ENCODE peak calls at places on chromosomes 1 and 21, in four cellular contexts. S is testis, J is IMR-90, Z is sigmoid colon. L is an unnamed sample.

GRCh38 chr21:42532466-42533181 is 19.0 kb downstream of the SLC37A1 start:
- DNase-seq in S (peak), J (peak), Z (peak), L (no peak)

GRCh38 chr1:35122311-35122710 is 43.1 kb downstream of the ZMYM1 start:
- DNase-seq in S (no peak), J (no peak), Z (no peak), L (no peak)

GRCh38 chr1:235642021-235642942 is 7.3 kb downstream of the GNG4 start:
- DNase-seq in S (no peak), J (peak), Z (no peak), L (no peak)

GRCh38 chr1:119712342-119713038 is 756 bp downstream of the PHGDH start:
- DNase-seq in S (peak), J (peak), Z (peak), L (peak)

GRCh38 chr1:162903246-162903645 is 42.3 kb upstream of the CCDC190 start:
- DNase-seq in S (no peak), J (no peak), Z (no peak), L (no peak)

GRCh38 chr1:247360116-247360898 is 28.6 kb upstream of the ZNF496 start:
- DNase-seq in S (peak), J (no peak), Z (no peak), L (peak)

GRCh38 chr21:36145259-36145658 is 10.4 kb downstream of the CBR3 start:
- DNase-seq in S (no peak), J (no peak), Z (no peak), L (no peak)

GRCh38 chr21:32921632-32922230 is 104.0 kb upstream of the OLIG2 start:
- DNase-seq in S (peak), J (peak), Z (no peak), L (peak)

GRCh38 chr1:38064232-38064903 is 17.8 kb upstream of the POU3F1 start:
- DNase-seq in S (no peak), J (peak), Z (no peak), L (no peak)

GRCh38 chr1:29878501-29878900 is 642.2 kb downstream of the PTPRU start:
- DNase-seq in S (no peak), J (no peak), Z (no peak), L (no peak)

GRCh38 chr21:29487154-29487553 is 188.4 kb downstream of the BACH1 start:
- DNase-seq in S (no peak), J (no peak), Z (no peak), L (no peak)

GRCh38 chr1:222441006-222441620 is 106.8 kb downstream of the HHIPL2 start:
- DNase-seq in S (peak), J (peak), Z (no peak), L (no peak)

GRCh38 chr1:36321119-36321951 is 2.1 kb downstream of the EVA1B start:
- DNase-seq in S (peak), J (peak), Z (peak), L (no peak)

GRCh38 chr21:32484706-32485380 is 72.3 kb downstream of the EVA1C start:
- DNase-seq in S (no peak), J (no peak), Z (no peak), L (no peak)

GRCh38 chr21:28771790-28772501 is 220.7 kb downstream of the LTN1 start:
- DNase-seq in S (no peak), J (peak), Z (no peak), L (no peak)

GRCh38 chr1:99457381-99458165 is 188.3 kb upstream of the PALMD start:
- DNase-seq in S (no peak), J (peak), Z (no peak), L (no peak)

GRCh38 chr21:38343691-38344090 is 86.9 kb downstream of the KCNJ15 start:
- DNase-seq in S (no peak), J (peak), Z (no peak), L (no peak)

GRCh38 chr1:162074548-162074947 is 5.1 kb downstream of the NOS1AP start:
- DNase-seq in S (no peak), J (no peak), Z (no peak), L (no peak)

GRCh38 chr1:218478336-218478735 is 133.2 kb downstream of the TGFB2 start:
- DNase-seq in S (no peak), J (peak), Z (no peak), L (no peak)

GRCh38 chr1:44810101-44810761 is 1.9 kb downstream of the BTBD19 start:
- DNase-seq in S (peak), J (no peak), Z (peak), L (no peak)

GRCh38 chr1:198520524-198521254 is 19.8 kb downstream of the ATP6V1G3 start:
- DNase-seq in S (no peak), J (no peak), Z (no peak), L (no peak)

GRCh38 chr1:78490861-78491310 is at the start of gene PTGFR:
- DNase-seq in S (peak), J (peak), Z (no peak), L (no peak)

GRCh38 chr1:245650441-245650840 is 495.7 kb downstream of the KIF26B start:
- DNase-seq in S (no peak), J (no peak), Z (no peak), L (no peak)

GRCh38 chr1:226404063-226404903 is 3.6 kb downstream of the PARP1 start:
- DNase-seq in S (no peak), J (peak), Z (no peak), L (no peak)

GRCh38 chr1:51000160-51000559 is 30.1 kb downstream of the CDKN2C start:
- DNase-seq in S (no peak), J (no peak), Z (no peak), L (no peak)

GRCh38 chr1:154115180-154115579 is 39.7 kb downstream of the NUP210L start:
- DNase-seq in S (no peak), J (no peak), Z (no peak), L (no peak)

GRCh38 chr21:14901482-14901958 is 163.3 kb downstream of the NRIP1 start:
- DNase-seq in S (no peak), J (peak), Z (no peak), L (no peak)

GRCh38 chr1:15205586-15206346 is 41.3 kb upstream of the FHAD1 start:
- DNase-seq in S (no peak), J (no peak), Z (peak), L (no peak)

GRCh38 chr1:195591917-195592672 is 1016.1 kb downstream of the KCNT2 start:
- DNase-seq in S (no peak), J (peak), Z (no peak), L (no peak)

GRCh38 chr21:35428927-35429326 is 379.8 kb upstream of the RUNX1 start:
- DNase-seq in S (no peak), J (no peak), Z (no peak), L (no peak)

GRCh38 chr1:2571348-2571747 is 15.2 kb downstream of the TNFRSF14 start:
- DNase-seq in S (no peak), J (no peak), Z (no peak), L (no peak)

GRCh38 chr1:2574350-2574749 is 12.2 kb upstream of the PRXL2B start:
- DNase-seq in S (no peak), J (peak), Z (no peak), L (no peak)

GRCh38 chr1:2580691-2581090 is 5.9 kb upstream of the PRXL2B start:
- DNase-seq in S (no peak), J (no peak), Z (no peak), L (no peak)

GRCh38 chr1:2573250-2573649 is 13.3 kb upstream of the PRXL2B start:
- DNase-seq in S (no peak), J (no peak), Z (no peak), L (no peak)

GRCh38 chr1:2575801-2576663 is 10.5 kb upstream of the PRXL2B start:
- DNase-seq in S (no peak), J (no peak), Z (no peak), L (no peak)
- TF ChIP-seq POLR2A in S (no peak), J (no peak), Z (no peak), L (no peak)

GRCh38 chr1:41015894-41016470 is 5.5 kb downstream of the SLFNL1 start:
- DNase-seq in S (no peak), J (no peak), Z (no peak), L (no peak)
- TF ChIP-seq POLR2A in S (no peak), J (no peak), Z (no peak), L (no peak)

GRCh38 chr1:1340791-1341548 is 8.2 kb downstream of the DVL1 start:
- DNase-seq in S (no peak), J (no peak), Z (no peak), L (no peak)
- TF ChIP-seq POLR2A in S (no peak), J (no peak), Z (no peak), L (no peak)

GRCh38 chr1:959730-960039 is 629 bp upstream of the NOC2L start:
- DNase-seq in S (no peak), J (no peak), Z (no peak), L (no peak)

GRCh38 chr1:960371-961131 is at the start of gene KLHL17:
- DNase-seq in S (peak), J (peak), Z (no peak), L (peak)

GRCh38 chr1:961132-961652 is 808 bp downstream of the KLHL17 start:
- DNase-seq in S (no peak), J (no peak), Z (no peak), L (peak)

GRCh38 chr1:956636-957035 is 2.4 kb downstream of the NOC2L start:
- DNase-seq in S (no peak), J (no peak), Z (no peak), L (no peak)

DNA sequence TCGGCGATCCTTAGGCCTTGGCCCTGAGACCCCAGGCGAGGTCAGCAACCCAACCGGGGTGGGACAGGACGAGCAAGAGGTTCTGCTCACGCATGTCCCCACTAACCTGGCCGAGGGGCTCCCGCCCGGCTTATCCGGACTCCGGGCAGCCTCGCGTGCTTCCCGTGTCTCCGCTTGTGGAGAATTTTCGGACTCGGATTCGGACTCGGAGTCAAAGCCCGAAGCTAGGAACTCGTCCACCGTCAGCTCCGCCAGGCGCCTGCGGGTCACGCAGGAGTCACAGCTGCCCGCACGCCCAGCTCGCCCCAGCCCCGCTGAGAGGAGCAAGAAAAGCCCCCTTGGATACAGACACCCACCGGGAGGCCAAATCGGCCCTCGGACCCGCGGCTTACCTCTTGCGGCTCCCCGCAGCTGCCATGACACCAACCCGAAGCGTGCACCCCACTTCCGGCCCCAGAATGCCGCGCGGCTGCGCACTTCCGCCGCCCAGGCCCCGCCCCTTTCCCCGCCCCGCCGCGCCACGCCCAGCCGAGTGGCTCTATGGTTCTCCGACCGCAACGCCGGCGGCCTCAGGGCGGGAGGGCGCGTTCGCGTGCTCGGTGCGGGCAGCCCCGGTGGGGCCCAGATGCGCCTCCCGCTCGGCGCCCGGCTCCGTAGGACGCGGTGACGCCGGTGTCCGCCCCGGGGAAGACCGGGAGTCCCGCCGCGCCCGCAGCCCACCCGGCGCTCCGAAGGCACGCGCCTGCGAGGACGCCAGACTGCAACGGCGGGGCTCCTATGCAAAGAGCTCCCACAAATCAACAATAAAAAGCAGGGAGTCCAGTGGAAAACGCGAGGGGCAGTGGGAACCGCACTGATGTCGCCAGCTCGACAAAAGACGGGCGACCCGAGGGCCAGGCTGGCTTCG is at the start of gene NOC2L:
- DNase-seq in S (peak), J (peak), Z (peak), L (peak)
- TF ChIP-seq POLR2A in S (no peak), J (peak), Z (no peak), L (peak)

GRCh38 chr1:156489166-156489934 is 11.2 kb downstream of the MEF2D start:
- DNase-seq in S (peak), J (peak), Z (peak), L (peak)
- TF ChIP-seq POLR2A in S (no peak), J (no peak), Z (no peak), L (no peak)

DNA sequence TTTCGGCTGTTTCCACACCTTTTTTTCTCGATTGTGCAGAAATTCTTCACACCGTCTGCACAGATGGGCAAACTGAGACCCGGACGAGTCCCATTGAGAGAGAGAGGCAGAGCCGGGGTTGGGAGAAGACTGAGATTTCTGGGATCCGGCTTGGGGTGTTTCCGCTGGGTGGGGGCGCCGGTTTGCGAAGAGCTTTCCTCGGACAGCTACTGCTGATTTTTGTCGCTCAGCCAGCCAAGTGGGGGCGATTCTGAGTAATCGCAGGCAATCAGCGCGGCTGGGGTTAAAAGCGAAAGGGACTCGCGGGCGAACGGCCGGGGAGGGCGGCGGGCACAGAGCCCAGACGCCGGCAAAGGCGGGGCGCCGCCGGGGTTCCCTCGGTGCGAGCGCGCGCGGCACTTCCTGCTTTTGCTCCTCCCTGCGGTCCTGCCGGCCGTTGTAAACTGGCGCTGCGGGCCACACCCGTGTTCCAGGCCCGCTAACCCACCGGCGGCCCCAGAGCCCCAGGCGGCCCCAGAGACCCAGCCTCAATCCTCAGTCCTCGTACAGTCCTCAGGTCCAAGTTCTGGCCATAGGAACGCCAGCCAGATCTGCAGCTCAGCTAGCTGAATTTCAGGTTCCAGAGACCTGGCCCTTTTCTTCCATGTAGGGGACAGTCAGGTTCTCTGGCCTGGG is 32.4 kb upstream of the JUN start:
- DNase-seq in S (peak), J (peak), Z (peak), L (peak)
- TF ChIP-seq POLR2A in S (no peak), J (no peak), Z (peak), L (peak)

GRCh38 chr1:57908471-57908870 is 484.6 kb upstream of the DAB1 start:
- DNase-seq in S (no peak), J (no peak), Z (no peak), L (no peak)

GRCh38 chr1:57916034-57916433 is 492.2 kb upstream of the DAB1 start:
- DNase-seq in S (no peak), J (no peak), Z (no peak), L (no peak)

GRCh38 chr1:57910331-57910730 is 486.5 kb upstream of the DAB1 start:
- DNase-seq in S (no peak), J (no peak), Z (no peak), L (no peak)

GRCh38 chr1:57910782-57911181 is 486.9 kb upstream of the DAB1 start:
- DNase-seq in S (no peak), J (no peak), Z (no peak), L (no peak)

DNA sequence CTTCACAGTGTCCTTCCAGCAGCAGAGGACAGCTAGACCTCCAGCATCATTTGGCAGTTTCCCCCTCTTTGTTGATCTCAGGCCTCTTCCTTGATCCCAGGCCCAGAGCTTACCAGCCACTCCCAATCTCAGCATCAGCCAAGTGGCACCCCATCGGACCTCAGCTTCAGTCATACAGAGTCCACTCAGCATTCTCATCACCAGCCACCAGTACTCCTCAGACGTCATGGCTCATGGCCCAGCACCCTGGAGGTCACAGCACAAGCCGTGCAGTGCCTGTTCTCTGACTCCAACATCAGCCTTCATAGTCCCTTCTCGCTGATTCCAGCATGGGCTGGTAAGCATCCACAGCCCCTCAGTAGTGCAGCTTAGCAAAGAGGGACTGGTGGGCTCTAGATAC is 487.6 kb upstream of the DAB1 start:
- DNase-seq in S (no peak), J (no peak), Z (no peak), L (no peak)
- TF ChIP-seq POLR2A in S (no peak), J (no peak), Z (no peak), L (no peak)

GRCh38 chr1:3113741-3114056 is 44.7 kb downstream of the PRDM16 start:
- DNase-seq in S (no peak), J (no peak), Z (no peak), L (no peak)
- TF ChIP-seq POLR2A in S (no peak), J (no peak), Z (no peak), L (no peak)

GRCh38 chr1:231528175-231529029 is at the start of gene TSNAX:
- DNase-seq in S (peak), J (peak), Z (peak), L (peak)
- TF ChIP-seq POLR2A in S (no peak), J (peak), Z (peak), L (peak)

GRCh38 chr1:84620720-84621313 is 46.6 kb upstream of the CTBS start:
- DNase-seq in S (peak), J (peak), Z (peak), L (peak)
- TF ChIP-seq POLR2A in S (no peak), J (no peak), Z (no peak), L (no peak)

L was measured in erythroblast.